ENCODE peak calls at places on chromosomes 13 and 19, in ten cellular contexts. T, A, O, F, P, X, W, G, Z and U are unnamed samples.

GRCh38 chr19:30443531-30444252 is 71.5 kb downstream of the ZNF536 start:
- DNase-seq in T (no peak), A (no peak), O (no peak), F (no peak), P (no peak), X (no peak), W (no peak), G (no peak), Z (no peak), U (no peak)

GRCh38 chr13:97492684-97493371 is 58.9 kb downstream of the RAP2A start:
- DNase-seq in T (no peak), A (no peak), O (no peak), F (no peak), P (no peak), X (no peak), W (no peak), G (no peak), Z (no peak), U (no peak)

GRCh38 chr19:3504723-3505122 is 1.4 kb upstream of the FZR1 start:
- DNase-seq in T (no peak), A (no peak), O (no peak), F (no peak), P (no peak), X (no peak), W (no peak), G (no peak), Z (no peak), U (no peak)

GRCh38 chr19:49873834-49874233 is 3.3 kb downstream of the AKT1S1 start:
- DNase-seq in T (no peak), A (no peak), O (no peak), F (no peak), P (no peak), X (no peak), W (no peak), G (no peak), Z (no peak), U (no peak)

GRCh38 chr13:31200636-31200970 is 828 bp downstream of the B3GLCT start:
- DNase-seq in T (peak), A (no peak), O (no peak), F (no peak), P (no peak), X (peak), W (peak), G (no peak), Z (peak), U (no peak)

GRCh38 chr13:23966691-23967615 is 69.7 kb upstream of the C1QTNF9B start:
- DNase-seq in T (no peak), A (no peak), O (no peak), F (peak), P (no peak), X (no peak), W (no peak), G (no peak), Z (no peak), U (no peak)

GRCh38 chr13:88086577-88086976 is 415.4 kb downstream of the SLITRK5 start:
- DNase-seq in T (no peak), A (no peak), O (no peak), F (no peak), P (no peak), X (no peak), W (no peak), G (peak), Z (no peak), U (no peak)

GRCh38 chr13:112622375-112622774 is 34.4 kb upstream of the TUBGCP3 start:
- DNase-seq in T (no peak), A (no peak), O (no peak), F (no peak), P (no peak), X (no peak), W (no peak), G (no peak), Z (no peak), U (no peak)

GRCh38 chr19:41214161-41214560 is 4.9 kb upstream of the AXL start:
- DNase-seq in T (no peak), A (no peak), O (no peak), F (no peak), P (no peak), X (no peak), W (no peak), G (no peak), Z (no peak), U (no peak)

GRCh38 chr13:108944760-108945159 is 315.3 kb downstream of the MYO16 start:
- DNase-seq in T (no peak), A (peak), O (no peak), F (peak), P (no peak), X (no peak), W (no peak), G (no peak), Z (no peak), U (no peak)

GRCh38 chr13:28337196-28338045 is 157.5 kb downstream of the FLT1 start:
- DNase-seq in T (no peak), A (peak), O (peak), F (peak), P (no peak), X (no peak), W (no peak), G (no peak), Z (no peak), U (no peak)

GRCh38 chr13:56659041-56659471 is 481.7 kb upstream of the PRR20A start:
- DNase-seq in T (no peak), A (no peak), O (no peak), F (no peak), P (no peak), X (no peak), W (no peak), G (no peak), Z (no peak), U (no peak)

GRCh38 chr19:49999371-50000010 is 25.7 kb downstream of the VRK3 start:
- DNase-seq in T (no peak), A (no peak), O (no peak), F (peak), P (no peak), X (no peak), W (no peak), G (no peak), Z (no peak), U (no peak)

GRCh38 chr19:28727133-28727834 is 485.7 kb downstream of the UQCRFS1 start:
- DNase-seq in T (no peak), A (no peak), O (no peak), F (peak), P (peak), X (no peak), W (no peak), G (no peak), Z (peak), U (no peak)

GRCh38 chr19:54339646-54340358 is 840 bp upstream of the LILRA4 start:
- DNase-seq in T (no peak), A (no peak), O (no peak), F (no peak), P (no peak), X (no peak), W (no peak), G (no peak), Z (no peak), U (no peak)

GRCh38 chr13:98771838-98772611 is 19.6 kb upstream of the SLC15A1 start:
- DNase-seq in T (no peak), A (no peak), O (no peak), F (no peak), P (no peak), X (peak), W (no peak), G (no peak), Z (no peak), U (no peak)

GRCh38 chr19:51365211-51366049 is 758 bp downstream of the ETFB start:
- DNase-seq in T (no peak), A (peak), O (no peak), F (peak), P (no peak), X (peak), W (peak), G (no peak), Z (no peak), U (no peak)

GRCh38 chr19:51364200-51365106 is 1.7 kb downstream of the ETFB start:
- DNase-seq in T (peak), A (peak), O (no peak), F (peak), P (no peak), X (no peak), W (no peak), G (no peak), Z (no peak), U (no peak)

GRCh38 chr19:51359294-51359693 is 6.9 kb downstream of the ETFB start:
- DNase-seq in T (no peak), A (peak), O (peak), F (peak), P (no peak), X (no peak), W (no peak), G (peak), Z (no peak), U (no peak)

GRCh38 chr19:51357952-51358351 is 8.2 kb downstream of the ETFB start:
- DNase-seq in T (no peak), A (no peak), O (no peak), F (no peak), P (no peak), X (no peak), W (no peak), G (no peak), Z (no peak), U (no peak)

GRCh38 chr19:51361228-51361627 is 5.0 kb downstream of the ETFB start:
- DNase-seq in T (no peak), A (no peak), O (no peak), F (no peak), P (no peak), X (no peak), W (no peak), G (no peak), Z (no peak), U (no peak)
- H3K4me3 ChIP-seq in T (no peak), A (no peak), O (no peak), F (no peak), P (no peak), X (no peak), W (no peak), G (no peak), Z (no peak), U (no peak)

GRCh38 chr19:20422616-20423205 is 142.9 kb downstream of the ZNF737 start:
- DNase-seq in T (no peak), A (no peak), O (no peak), F (peak), P (no peak), X (no peak), W (no peak), G (no peak), Z (peak), U (no peak)
- H3K4me3 ChIP-seq in T (no peak), A (peak), O (peak), F (peak), P (no peak), X (no peak), W (peak), G (peak), Z (peak), U (peak)

DNA sequence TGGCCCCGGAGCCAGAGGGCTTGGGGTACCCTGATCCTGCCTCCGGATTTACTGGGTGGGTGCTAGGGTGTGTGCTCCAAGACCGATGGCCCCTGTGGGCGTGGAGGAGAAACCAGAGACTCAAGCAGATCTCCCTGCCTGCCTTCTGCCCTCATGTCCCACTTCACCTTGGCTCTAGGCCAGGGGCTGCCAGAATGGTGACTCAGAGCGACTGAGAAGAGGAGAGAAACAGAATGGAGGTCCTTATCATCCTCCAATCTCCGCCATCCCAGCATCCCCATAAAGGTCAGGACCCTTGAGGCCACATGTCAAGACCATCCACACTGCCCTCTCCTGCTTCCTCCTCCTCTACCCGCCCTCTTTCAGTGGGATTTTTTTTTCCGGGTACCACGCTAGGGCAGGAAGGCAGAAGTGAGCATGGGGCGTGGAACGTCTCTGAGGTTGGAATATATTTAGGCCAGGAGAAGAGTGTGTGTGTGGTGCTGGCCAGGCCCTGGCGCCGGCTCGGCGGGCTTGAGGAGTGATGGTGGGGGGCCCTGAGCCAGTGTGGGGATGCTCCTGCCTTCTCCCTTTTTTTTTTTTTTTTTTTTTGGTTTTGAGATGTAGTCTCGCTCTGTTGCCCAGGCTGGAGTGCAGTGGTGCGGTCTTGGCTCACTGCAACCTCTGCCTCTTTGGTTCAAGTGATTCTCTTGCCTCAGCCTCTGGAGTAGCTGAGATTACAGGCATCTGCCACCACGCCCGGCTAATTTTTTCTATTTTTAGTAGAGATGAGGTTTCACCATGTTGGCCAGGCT is 22.3 kb downstream of the IER2 start:
- DNase-seq in T (peak), A (peak), O (no peak), F (peak), P (peak), X (no peak), W (peak), G (no peak), Z (no peak), U (peak)
- H3K4me3 ChIP-seq in T (no peak), A (no peak), O (no peak), F (no peak), P (no peak), X (no peak), W (no peak), G (no peak), Z (no peak), U (peak)

GRCh38 chr19:19487077-19488040 is 28.0 kb downstream of the TSSK6 start:
- DNase-seq in T (no peak), A (no peak), O (no peak), F (no peak), P (no peak), X (no peak), W (no peak), G (no peak), Z (no peak), U (no peak)

GRCh38 chr19:19488041-19488874 is 27.1 kb downstream of the TSSK6 start:
- DNase-seq in T (no peak), A (no peak), O (no peak), F (peak), P (peak), X (no peak), W (peak), G (no peak), Z (no peak), U (no peak)

GRCh38 chr19:19490247-19490968 is 24.9 kb downstream of the TSSK6 start:
- DNase-seq in T (peak), A (peak), O (peak), F (peak), P (peak), X (peak), W (peak), G (peak), Z (peak), U (peak)

GRCh38 chr19:19489804-19490204 is 25.5 kb downstream of the TSSK6 start:
- DNase-seq in T (no peak), A (no peak), O (no peak), F (no peak), P (no peak), X (no peak), W (no peak), G (no peak), Z (no peak), U (no peak)

DNA sequence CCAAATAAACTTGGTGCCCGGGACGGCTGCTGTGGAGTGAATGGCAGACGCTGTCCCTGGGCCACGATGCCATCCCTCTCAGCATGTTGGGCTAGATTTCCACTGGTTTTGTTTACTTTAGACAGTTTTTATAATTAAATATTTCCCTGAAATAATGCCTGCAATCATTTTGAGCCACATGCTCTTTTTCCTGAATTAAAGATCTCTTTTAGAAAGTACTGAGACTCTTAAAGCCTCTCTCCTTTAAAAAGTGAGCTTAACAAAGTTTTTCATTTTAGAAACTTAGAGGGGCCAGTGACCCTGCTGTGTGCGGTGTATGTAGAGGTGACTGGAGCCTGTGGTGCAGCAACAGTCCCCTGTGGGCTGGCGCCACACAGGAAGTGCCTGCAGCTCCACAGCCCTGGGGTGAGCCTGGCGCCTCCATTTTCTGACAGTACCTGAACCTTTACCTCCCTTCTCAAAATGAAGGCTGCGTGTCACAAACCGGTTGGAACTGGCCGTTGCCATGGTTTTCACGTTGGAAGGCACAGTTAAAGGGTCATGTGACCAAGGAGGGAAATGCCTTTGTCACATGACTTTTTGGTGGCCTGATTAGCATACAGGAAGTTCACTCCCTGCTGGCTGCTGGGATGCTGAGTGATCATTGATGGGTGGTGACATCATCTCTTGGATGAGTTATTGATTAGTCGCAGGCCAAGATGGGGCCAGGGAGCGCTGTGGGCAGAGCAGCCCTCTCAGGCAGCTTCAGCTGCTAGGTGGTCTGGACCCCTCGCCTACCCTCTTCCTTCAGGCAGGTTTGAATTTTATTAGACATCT is 26.3 kb downstream of the TSSK6 start:
- DNase-seq in T (peak), A (peak), O (peak), F (peak), P (peak), X (peak), W (peak), G (peak), Z (peak), U (peak)
- H3K4me3 ChIP-seq in T (no peak), A (no peak), O (no peak), F (no peak), P (no peak), X (no peak), W (no peak), G (peak), Z (no peak), U (peak)

GRCh38 chr19:778910-779653 is 18.2 kb upstream of the PTBP1 start:
- DNase-seq in T (peak), A (peak), O (peak), F (peak), P (no peak), X (peak), W (no peak), G (peak), Z (no peak), U (no peak)
- H3K4me3 ChIP-seq in T (no peak), A (no peak), O (no peak), F (no peak), P (no peak), X (no peak), W (no peak), G (no peak), Z (no peak), U (no peak)